ENCODE peak calls at places on chromosome X, in nine cellular contexts. One of them, this sample, is unnamed.
A peak's percentile ranks its signal among the peaks of the same experiment; 100 is the strongest.

GRCh38 chrX:65697915-65698796 is 30.7 kb downstream of the MSN start:
- DNase-seq in heart right ventricle: peak; percentile 35
- DNase-seq in lung: peak; percentile 58
- DNase-seq in right cardiac atrium: peak; percentile 82
- DNase-seq in IMR-90: no peak
- DNase-seq in lower lobe of right lung: peak; percentile 80
- DNase-seq in SK-N-SH: no peak
- DNase-seq in HCT116: no peak
- DNase-seq in tibial artery: peak; percentile 47
- DNase-seq in this sample: no peak

GRCh38 chrX:2243913-2244460 is 256.8 kb downstream of the DHRSX start:
- DNase-seq in HCT116: no peak
- DNase-seq in lower lobe of right lung: no peak
- DNase-seq in heart right ventricle: no peak
- DNase-seq in IMR-90: peak; percentile 15
- DNase-seq in SK-N-SH: no peak
- DNase-seq in lung: no peak
- DNase-seq in tibial artery: no peak
- DNase-seq in right cardiac atrium: no peak
- DNase-seq in this sample: no peak

GRCh38 chrX:69116077-69116476 is 49.2 kb downstream of the PJA1 start:
- DNase-seq in HCT116: no peak
- DNase-seq in SK-N-SH: no peak
- DNase-seq in lower lobe of right lung: no peak
- DNase-seq in tibial artery: no peak
- DNase-seq in heart right ventricle: no peak
- DNase-seq in lung: no peak
- DNase-seq in IMR-90: no peak
- DNase-seq in right cardiac atrium: no peak
- DNase-seq in this sample: no peak

GRCh38 chrX:9785252-9785943 is 831 bp upstream of the SHROOM2 start:
- DNase-seq in HCT116: no peak
- DNase-seq in lung: no peak
- DNase-seq in heart right ventricle: no peak
- DNase-seq in SK-N-SH: peak; percentile 36
- DNase-seq in IMR-90: no peak
- DNase-seq in tibial artery: no peak
- DNase-seq in right cardiac atrium: no peak
- DNase-seq in lower lobe of right lung: no peak
- DNase-seq in this sample: no peak

GRCh38 chrX:103378990-103379389 is 2.7 kb downstream of the BEX3 start:
- DNase-seq in lower lobe of right lung: no peak
- DNase-seq in HCT116: no peak
- DNase-seq in tibial artery: no peak
- DNase-seq in IMR-90: peak; percentile 26
- DNase-seq in lung: no peak
- DNase-seq in right cardiac atrium: no peak
- DNase-seq in heart right ventricle: no peak
- DNase-seq in SK-N-SH: no peak
- DNase-seq in this sample: no peak

GRCh38 chrX:28920554-28920953 is 333.3 kb downstream of the IL1RAPL1 start:
- DNase-seq in heart right ventricle: no peak
- DNase-seq in right cardiac atrium: no peak
- DNase-seq in lower lobe of right lung: no peak
- DNase-seq in IMR-90: peak; percentile 8
- DNase-seq in lung: no peak
- DNase-seq in tibial artery: no peak
- DNase-seq in HCT116: no peak
- DNase-seq in SK-N-SH: no peak
- DNase-seq in this sample: no peak

GRCh38 chrX:38206036-38206435 is 14.6 kb downstream of the SRPX start:
- DNase-seq in right cardiac atrium: no peak
- DNase-seq in SK-N-SH: no peak
- DNase-seq in HCT116: no peak
- DNase-seq in tibial artery: no peak
- DNase-seq in lung: no peak
- DNase-seq in heart right ventricle: no peak
- DNase-seq in IMR-90: peak; percentile 52
- DNase-seq in lower lobe of right lung: no peak
- DNase-seq in this sample: no peak

GRCh38 chrX:154348646-154349358 is 25.6 kb downstream of the FLNA start:
- DNase-seq in right cardiac atrium: peak; percentile 58
- DNase-seq in lower lobe of right lung: peak; percentile 32
- DNase-seq in tibial artery: no peak
- DNase-seq in heart right ventricle: no peak
- DNase-seq in SK-N-SH: no peak
- DNase-seq in lung: no peak
- DNase-seq in HCT116: no peak
- DNase-seq in IMR-90: no peak
- DNase-seq in this sample: no peak

GRCh38 chrX:130080791-130081367 is 29.4 kb downstream of the ELF4 start:
- DNase-seq in IMR-90: no peak
- DNase-seq in right cardiac atrium: no peak
- DNase-seq in heart right ventricle: no peak
- DNase-seq in tibial artery: no peak
- DNase-seq in lung: no peak
- DNase-seq in HCT116: no peak
- DNase-seq in SK-N-SH: no peak
- DNase-seq in lower lobe of right lung: no peak
- DNase-seq in this sample: no peak
- H3K4me1 ChIP-seq in IMR-90: peaks cover 5% of the 10 kb centered on the region
- H3K4me1 ChIP-seq in right cardiac atrium: peaks cover 10% of the 10 kb centered on the region
- H3K4me1 ChIP-seq in heart right ventricle: peaks cover 5% of the 10 kb centered on the region
- H3K4me1 ChIP-seq in tibial artery: no peaks in the 10 kb centered on the region
- H3K4me1 ChIP-seq in lung: peaks cover 15% of the 10 kb centered on the region
- H3K4me1 ChIP-seq in HCT116: no peaks in the 10 kb centered on the region
- H3K4me1 ChIP-seq in SK-N-SH: peaks cover 17% of the 10 kb centered on the region
- H3K4me1 ChIP-seq in lower lobe of right lung: peaks cover 36% of the 10 kb centered on the region
- H3K4me1 ChIP-seq in this sample: peaks cover 27% of the 10 kb centered on the region

GRCh38 chrX:23610491-23610890 is 56.8 kb upstream of the PRDX4 start:
- DNase-seq in lung: no peak
- DNase-seq in HCT116: no peak
- DNase-seq in IMR-90: peak; percentile 3
- DNase-seq in lower lobe of right lung: no peak
- DNase-seq in SK-N-SH: no peak
- DNase-seq in heart right ventricle: no peak
- DNase-seq in right cardiac atrium: no peak
- DNase-seq in tibial artery: no peak
- DNase-seq in this sample: no peak

GRCh38 chrX:23621621-23622265 is 45.5 kb upstream of the PRDX4 start:
- DNase-seq in tibial artery: no peak
- DNase-seq in IMR-90: no peak
- DNase-seq in lung: no peak
- DNase-seq in right cardiac atrium: no peak
- DNase-seq in HCT116: no peak
- DNase-seq in SK-N-SH: no peak
- DNase-seq in heart right ventricle: no peak
- DNase-seq in lower lobe of right lung: no peak
- DNase-seq in this sample: no peak

GRCh38 chrX:23612846-23613245 is 54.4 kb upstream of the PRDX4 start:
- DNase-seq in right cardiac atrium: no peak
- DNase-seq in lower lobe of right lung: no peak
- DNase-seq in SK-N-SH: no peak
- DNase-seq in tibial artery: no peak
- DNase-seq in HCT116: no peak
- DNase-seq in lung: no peak
- DNase-seq in heart right ventricle: no peak
- DNase-seq in IMR-90: no peak
- DNase-seq in this sample: no peak

DNA sequence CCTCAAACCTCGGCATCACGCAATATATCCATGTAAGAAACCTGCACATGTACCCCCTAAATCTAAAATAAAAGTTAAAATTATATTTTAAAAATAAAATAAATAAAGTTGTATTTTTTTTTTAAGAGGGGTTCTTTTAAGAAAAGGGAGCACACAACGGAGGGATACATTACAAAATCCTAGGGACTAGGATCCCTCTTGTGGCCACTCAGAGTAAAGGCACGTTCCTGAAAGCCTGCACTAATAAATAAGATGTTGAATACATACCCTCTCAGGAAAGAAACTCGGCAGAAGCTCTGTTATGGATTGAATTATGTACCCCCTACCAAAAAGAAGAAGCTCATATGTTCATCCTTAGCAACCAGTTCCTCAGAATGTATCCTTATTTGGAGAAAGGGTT is 50.9 kb upstream of the PRDX4 start:
- DNase-seq in HCT116: no peak
- DNase-seq in IMR-90: peak; percentile 38
- DNase-seq in heart right ventricle: no peak
- DNase-seq in lower lobe of right lung: no peak
- DNase-seq in tibial artery: no peak
- DNase-seq in lung: no peak
- DNase-seq in SK-N-SH: peak; percentile 44
- DNase-seq in right cardiac atrium: no peak
- DNase-seq in this sample: no peak
- H3K4me1 ChIP-seq in HCT116: no peaks in the 10 kb centered on the region
- H3K4me1 ChIP-seq in IMR-90: no peaks in the 10 kb centered on the region
- H3K4me1 ChIP-seq in heart right ventricle: no peaks in the 10 kb centered on the region
- H3K4me1 ChIP-seq in lower lobe of right lung: no peaks in the 10 kb centered on the region
- H3K4me1 ChIP-seq in tibial artery: no peaks in the 10 kb centered on the region
- H3K4me1 ChIP-seq in lung: no peaks in the 10 kb centered on the region
- H3K4me1 ChIP-seq in SK-N-SH: no peaks in the 10 kb centered on the region
- H3K4me1 ChIP-seq in right cardiac atrium: no peaks in the 10 kb centered on the region
- H3K4me1 ChIP-seq in this sample: no peaks in the 10 kb centered on the region

DNA sequence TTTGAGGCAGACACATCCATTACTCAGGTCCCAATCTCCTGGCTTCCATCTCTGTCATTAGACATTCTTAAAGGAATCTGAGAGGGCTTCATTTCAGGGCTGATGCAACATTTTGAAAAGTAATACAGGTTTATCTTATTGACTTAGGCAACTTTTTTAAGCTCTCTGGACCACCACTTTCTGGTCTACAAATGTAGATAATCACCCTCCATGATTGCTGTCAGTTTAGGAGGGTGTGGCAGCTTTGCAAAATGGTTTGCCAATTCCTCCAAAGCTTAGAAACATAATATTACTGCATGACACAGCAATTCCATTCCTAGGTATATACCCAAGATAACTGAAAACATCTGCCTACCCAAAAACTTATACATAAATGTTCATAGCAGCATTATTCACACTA is 77.6 kb downstream of the ARHGAP6 start:
- DNase-seq in SK-N-SH: no peak
- DNase-seq in IMR-90: no peak
- DNase-seq in right cardiac atrium: no peak
- DNase-seq in lower lobe of right lung: no peak
- DNase-seq in HCT116: no peak
- DNase-seq in tibial artery: no peak
- DNase-seq in heart right ventricle: no peak
- DNase-seq in lung: no peak
- DNase-seq in this sample: no peak
- H3K4me1 ChIP-seq in SK-N-SH: no peaks in the 10 kb centered on the region
- H3K4me1 ChIP-seq in IMR-90: no peaks in the 10 kb centered on the region
- H3K4me1 ChIP-seq in right cardiac atrium: no peaks in the 10 kb centered on the region
- H3K4me1 ChIP-seq in lower lobe of right lung: no peaks in the 10 kb centered on the region
- H3K4me1 ChIP-seq in HCT116: no peaks in the 10 kb centered on the region
- H3K4me1 ChIP-seq in tibial artery: no peaks in the 10 kb centered on the region
- H3K4me1 ChIP-seq in heart right ventricle: no peaks in the 10 kb centered on the region
- H3K4me1 ChIP-seq in lung: no peaks in the 10 kb centered on the region
- H3K4me1 ChIP-seq in this sample: no peaks in the 10 kb centered on the region

DNA sequence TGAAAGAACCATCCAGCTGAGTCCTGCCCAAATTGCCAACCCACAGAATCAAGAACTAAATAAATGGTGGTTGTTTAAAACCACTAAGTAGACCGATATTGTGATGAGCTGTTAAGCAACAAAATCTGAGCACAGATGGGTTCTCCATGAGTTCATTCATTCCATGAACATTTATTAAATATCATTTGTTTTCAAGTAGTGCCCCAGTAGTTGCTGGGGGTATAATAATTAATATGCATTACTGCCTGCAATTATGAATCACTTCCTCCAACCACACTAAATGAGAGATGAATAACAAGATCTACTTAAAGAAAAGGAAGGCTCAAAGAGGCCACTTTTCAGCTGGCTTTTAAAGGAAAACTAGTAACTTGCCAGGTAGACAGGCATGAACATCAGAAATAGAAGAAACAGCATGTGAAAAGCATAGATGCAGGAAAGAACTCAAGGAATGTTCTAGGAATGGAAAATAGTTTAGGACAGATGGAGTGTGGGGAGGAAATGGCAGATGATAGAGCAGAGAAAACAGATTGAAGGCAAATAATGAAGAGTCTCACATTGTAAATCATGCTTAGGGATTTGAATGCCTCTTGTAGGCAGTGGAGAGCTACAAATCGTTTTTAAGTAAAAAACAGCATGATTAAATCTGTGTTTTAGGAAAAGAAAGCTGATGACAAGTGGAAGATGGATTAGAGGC is 641.7 kb upstream of the DIPK2B start:
- DNase-seq in HCT116: no peak
- DNase-seq in lower lobe of right lung: no peak
- DNase-seq in tibial artery: no peak
- DNase-seq in heart right ventricle: no peak
- DNase-seq in SK-N-SH: no peak
- DNase-seq in IMR-90: no peak
- DNase-seq in right cardiac atrium: no peak
- DNase-seq in lung: no peak
- DNase-seq in this sample: no peak
- H3K4me1 ChIP-seq in HCT116: peaks cover 30% of the 10 kb centered on the region
- H3K4me1 ChIP-seq in lower lobe of right lung: no peaks in the 10 kb centered on the region
- H3K4me1 ChIP-seq in tibial artery: no peaks in the 10 kb centered on the region
- H3K4me1 ChIP-seq in heart right ventricle: no peaks in the 10 kb centered on the region
- H3K4me1 ChIP-seq in SK-N-SH: no peaks in the 10 kb centered on the region
- H3K4me1 ChIP-seq in IMR-90: peaks cover 5% of the 10 kb centered on the region
- H3K4me1 ChIP-seq in right cardiac atrium: no peaks in the 10 kb centered on the region
- H3K4me1 ChIP-seq in lung: no peaks in the 10 kb centered on the region
- H3K4me1 ChIP-seq in this sample: no peaks in the 10 kb centered on the region